ENCODE peak calls at places on chromosomes 13 and 19, in four cellular contexts. O, F, X and L are unnamed samples.

GRCh38 chr19:56823956-56824355 is 16.6 kb downstream of the PEG3 start:
- DNase-seq in O (no peak), F (no peak), X (no peak), L (no peak)

GRCh38 chr13:26344980-26345379 is 91.1 kb downstream of the CDK8 start:
- DNase-seq in O (no peak), F (no peak), X (peak), L (no peak)

GRCh38 chr13:75324413-75324940 is 157.5 kb downstream of the TBC1D4 start:
- DNase-seq in O (no peak), F (no peak), X (no peak), L (no peak)

GRCh38 chr19:843180-843835 is 2.5 kb downstream of the PRTN3 start:
- DNase-seq in O (no peak), F (peak), X (no peak), L (peak)

GRCh38 chr19:5292843-5293606 is 47.6 kb downstream of the PTPRS start:
- DNase-seq in O (no peak), F (peak), X (peak), L (peak)

GRCh38 chr13:106418556-106418955 is 116.9 kb downstream of the EFNB2 start:
- DNase-seq in O (no peak), F (no peak), X (peak), L (no peak)

GRCh38 chr19:11091343-11092153 is 2.3 kb downstream of the LDLR start:
- DNase-seq in O (no peak), F (peak), X (peak), L (no peak)

GRCh38 chr13:27599845-27600553 is 20.3 kb downstream of the LNX2 start:
- DNase-seq in O (no peak), F (no peak), X (peak), L (no peak)

GRCh38 chr19:35107541-35107939 is 8.1 kb upstream of the FXYD3 start:
- DNase-seq in O (no peak), F (no peak), X (peak), L (no peak)

GRCh38 chr19:21912654-21913053 is 76.7 kb upstream of the ZNF43 start:
- DNase-seq in O (no peak), F (no peak), X (no peak), L (no peak)
- TF ChIP-seq CTCF in O (peak), F (no peak), X (no peak), L (no peak)

DNA sequence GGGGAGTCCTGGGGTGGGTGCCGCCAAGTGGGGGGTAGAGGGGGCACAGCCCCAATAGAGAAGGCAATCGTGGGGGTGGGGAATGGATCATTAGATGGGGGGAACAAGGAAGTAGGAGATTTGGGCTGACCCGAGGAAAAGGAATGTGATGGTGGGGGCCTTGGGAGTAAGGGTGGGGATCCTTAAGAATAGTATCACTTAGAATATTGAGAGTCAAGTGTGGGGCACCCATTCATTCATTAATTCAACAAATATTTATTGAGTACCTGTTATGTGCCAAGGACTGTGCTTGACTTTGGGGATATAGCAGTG is 641 bp downstream of the PPP5C start:
- DNase-seq in O (no peak), F (no peak), X (no peak), L (no peak)
- TF ChIP-seq CTCF in O (no peak), F (peak), X (no peak), L (peak)

GRCh38 chr13:64997438-64997837 is 2232.7 kb downstream of the PCDH9 start:
- DNase-seq in O (no peak), F (no peak), X (no peak), L (no peak)
- TF ChIP-seq CTCF in O (no peak), F (peak), X (no peak), L (peak)

DNA sequence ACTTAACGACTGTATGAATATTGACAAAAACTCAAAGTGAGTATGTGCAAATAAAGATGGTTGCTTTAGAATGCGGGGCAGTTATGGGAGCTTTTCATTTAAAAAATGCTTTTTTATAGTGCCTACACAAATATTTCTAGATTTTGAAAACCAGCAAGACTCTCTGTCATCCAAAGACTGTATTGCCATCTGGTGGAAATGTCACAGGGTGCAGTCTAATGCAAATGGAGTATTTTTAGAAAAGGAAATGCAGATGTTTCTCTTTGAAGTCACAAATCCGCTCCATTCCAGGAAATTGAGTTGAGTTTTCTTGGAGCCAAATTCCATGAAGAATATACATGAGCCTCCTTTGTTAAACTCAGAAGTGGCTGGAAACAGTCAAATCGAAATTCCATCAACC is 2.3 kb upstream of the C1QTNF9B start:
- DNase-seq in O (no peak), F (peak), X (peak), L (no peak)
- TF ChIP-seq CTCF in O (peak), F (peak), X (peak), L (peak)

GRCh38 chr19:16327911-16328823 is 3.5 kb downstream of the KLF2 start:
- DNase-seq in O (no peak), F (no peak), X (peak), L (no peak)

GRCh38 chr19:16327501-16327900 is 2.9 kb downstream of the KLF2 start:
- DNase-seq in O (no peak), F (no peak), X (no peak), L (no peak)

GRCh38 chr19:16327131-16327450 is 2.5 kb downstream of the KLF2 start:
- DNase-seq in O (no peak), F (no peak), X (no peak), L (no peak)

GRCh38 chr19:16330368-16330801 is 5.8 kb downstream of the KLF2 start:
- DNase-seq in O (peak), F (no peak), X (peak), L (no peak)

GRCh38 chr19:16328824-16329482 is 4.3 kb downstream of the KLF2 start:
- DNase-seq in O (no peak), F (no peak), X (no peak), L (no peak)
- TF ChIP-seq CTCF in O (peak), F (no peak), X (no peak), L (no peak)

GRCh38 chr13:88979465-88980180 is 1308.5 kb downstream of the SLITRK5 start:
- DNase-seq in O (no peak), F (no peak), X (no peak), L (no peak)
- TF ChIP-seq CTCF in O (no peak), F (no peak), X (no peak), L (no peak)

DNA sequence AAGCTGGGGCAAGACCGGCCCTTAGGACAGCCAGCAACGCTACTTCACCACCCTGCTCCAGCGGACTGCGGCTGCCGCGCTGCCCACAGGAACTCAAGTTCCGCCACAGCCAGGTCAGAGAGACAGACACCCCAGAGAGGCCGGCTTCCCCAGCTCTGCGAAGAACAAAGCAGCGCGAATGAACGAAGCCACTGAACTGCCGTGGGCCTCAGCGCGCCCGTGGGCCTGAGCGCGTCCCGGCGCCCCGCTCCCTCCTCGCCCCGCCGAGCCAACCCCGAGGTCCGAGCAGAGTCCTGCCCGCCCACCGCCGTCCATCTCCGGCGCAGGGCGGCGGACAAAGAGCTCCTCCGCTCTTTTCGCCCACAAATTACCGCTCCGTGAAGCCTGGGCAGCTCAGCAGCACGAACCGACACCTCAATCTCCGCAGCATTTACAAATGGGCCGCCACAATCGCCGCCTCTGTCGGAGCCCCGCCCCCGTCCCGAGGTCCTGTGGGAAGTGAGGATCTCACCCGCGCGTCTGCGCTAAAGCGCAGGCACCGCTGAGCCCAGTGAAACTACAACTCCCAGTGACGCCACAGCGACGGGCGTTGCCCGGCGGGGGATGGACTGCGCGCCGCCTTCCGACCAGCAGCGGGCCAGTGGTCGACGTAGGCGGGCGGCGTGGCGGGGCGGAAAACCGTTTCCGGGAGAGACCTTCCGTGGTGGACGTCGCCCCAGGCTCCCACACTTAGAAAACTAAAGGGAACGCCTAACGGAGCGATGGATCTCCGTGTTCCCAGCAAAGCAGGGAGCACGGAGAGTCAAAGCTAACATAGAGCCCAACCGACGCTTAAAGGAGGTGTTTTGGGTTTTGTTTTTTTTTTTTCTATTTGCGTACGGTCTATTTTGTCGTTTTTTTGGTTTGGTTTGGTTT is 158.7 kb downstream of the RNF17 start:
- DNase-seq in O (peak), F (peak), X (peak), L (peak)
- TF ChIP-seq CTCF in O (no peak), F (no peak), X (no peak), L (no peak)

DNA sequence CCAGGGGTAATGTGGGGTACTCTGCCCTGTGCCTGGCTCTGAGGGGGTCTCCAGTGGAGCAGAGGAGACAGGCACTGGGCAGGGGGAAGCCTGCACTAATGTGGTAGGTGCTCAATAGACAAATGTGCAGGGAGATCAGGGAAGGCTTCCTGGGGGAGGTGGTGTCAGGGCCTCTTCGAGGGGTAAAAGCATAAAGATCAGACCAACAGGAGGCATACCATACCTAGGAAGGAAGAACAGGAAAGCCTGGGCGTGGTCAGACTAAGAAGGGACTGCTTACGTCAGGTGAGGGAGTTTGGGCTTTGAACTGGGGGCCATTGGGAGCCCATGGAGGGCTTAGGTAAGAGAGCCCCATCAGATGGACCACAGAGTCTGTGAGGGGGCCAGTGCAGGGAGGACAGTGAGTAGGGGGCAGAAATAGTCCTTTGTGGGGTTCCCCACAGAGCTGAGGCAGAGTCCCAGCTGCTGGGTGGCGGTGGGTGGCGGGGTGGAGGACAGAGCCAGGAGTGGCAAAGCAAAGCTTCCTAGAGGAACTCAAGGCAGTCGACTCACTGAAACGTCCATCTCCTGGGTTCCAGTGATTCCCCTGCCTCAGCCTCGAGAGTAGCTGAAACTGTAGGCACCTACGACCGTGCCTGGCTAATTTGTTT is 8.8 kb downstream of the PRR36 start:
- DNase-seq in O (no peak), F (no peak), X (no peak), L (no peak)
- TF ChIP-seq CTCF in O (no peak), F (no peak), X (no peak), L (no peak)